ENCODE peak calls at places on chromosomes 1 and 21, in five cellular contexts. One of them, this sample, is unnamed.

GRCh38 chr1:221949996-221950395 is 208.1 kb upstream of the DUSP10 start:
- DNase-seq in spleen: no peak
- DNase-seq in cardiac fibroblast: no peak
- DNase-seq in tibial artery: no peak
- DNase-seq in MM.1S: no peak
- DNase-seq in this sample: no peak

GRCh38 chr1:154755858-154756730 is 114.0 kb downstream of the KCNN3 start:
- DNase-seq in spleen: no peak
- DNase-seq in cardiac fibroblast: no peak
- DNase-seq in tibial artery: no peak
- DNase-seq in MM.1S: no peak
- DNase-seq in this sample: no peak

GRCh38 chr1:223352944-223353343 is 11.0 kb downstream of the SUSD4 start:
- DNase-seq in spleen: no peak
- DNase-seq in cardiac fibroblast: no peak
- DNase-seq in tibial artery: no peak
- DNase-seq in MM.1S: no peak
- DNase-seq in this sample: no peak

GRCh38 chr1:101239095-101240040 is 2.5 kb downstream of the S1PR1 start:
- DNase-seq in spleen: peak
- DNase-seq in cardiac fibroblast: no peak
- DNase-seq in tibial artery: no peak
- DNase-seq in MM.1S: no peak
- DNase-seq in this sample: no peak

GRCh38 chr21:41648591-41649031 is 118.2 kb downstream of the RIPK4 start:
- DNase-seq in spleen: peak
- DNase-seq in cardiac fibroblast: peak
- DNase-seq in tibial artery: no peak
- DNase-seq in MM.1S: no peak
- DNase-seq in this sample: no peak

GRCh38 chr1:206521002-206521585 is 13.8 kb downstream of the RASSF5 start:
- DNase-seq in spleen: peak
- DNase-seq in cardiac fibroblast: no peak
- DNase-seq in tibial artery: no peak
- DNase-seq in MM.1S: no peak
- DNase-seq in this sample: no peak

GRCh38 chr1:230701895-230702768 is 11.8 kb downstream of the AGT start:
- DNase-seq in spleen: no peak
- DNase-seq in cardiac fibroblast: no peak
- DNase-seq in tibial artery: no peak
- DNase-seq in MM.1S: no peak
- DNase-seq in this sample: no peak

GRCh38 chr1:61083014-61083798 is 845 bp downstream of the NFIA start:
- DNase-seq in spleen: peak
- DNase-seq in cardiac fibroblast: peak
- DNase-seq in tibial artery: no peak
- DNase-seq in MM.1S: no peak
- DNase-seq in this sample: no peak

GRCh38 chr1:241734533-241734932 is 82.5 kb downstream of the WDR64 start:
- DNase-seq in spleen: no peak
- DNase-seq in cardiac fibroblast: no peak
- DNase-seq in tibial artery: no peak
- DNase-seq in MM.1S: no peak
- DNase-seq in this sample: no peak

GRCh38 chr1:79295967-79296366 is 289.4 kb upstream of the ADGRL4 start:
- DNase-seq in spleen: no peak
- DNase-seq in cardiac fibroblast: peak
- DNase-seq in tibial artery: no peak
- DNase-seq in MM.1S: no peak
- DNase-seq in this sample: no peak

GRCh38 chr1:214312530-214313051 is 31.6 kb downstream of the SMYD2 start:
- DNase-seq in spleen: no peak
- DNase-seq in cardiac fibroblast: no peak
- DNase-seq in tibial artery: no peak
- DNase-seq in MM.1S: no peak
- DNase-seq in this sample: no peak

GRCh38 chr1:67469431-67469830 is 39.2 kb upstream of the SERBP1 start:
- DNase-seq in spleen: no peak
- DNase-seq in cardiac fibroblast: no peak
- DNase-seq in tibial artery: no peak
- DNase-seq in MM.1S: no peak
- DNase-seq in this sample: no peak

GRCh38 chr1:91744973-91745648 is 140.8 kb downstream of the TGFBR3 start:
- DNase-seq in spleen: no peak
- DNase-seq in cardiac fibroblast: peak
- DNase-seq in tibial artery: peak
- DNase-seq in MM.1S: no peak
- DNase-seq in this sample: no peak

GRCh38 chr21:44455524-44456206 is 355 bp downstream of the LRRC3 start:
- DNase-seq in spleen: peak
- DNase-seq in cardiac fibroblast: peak
- DNase-seq in tibial artery: no peak
- DNase-seq in MM.1S: no peak
- DNase-seq in this sample: peak

GRCh38 chr1:29590583-29591555 is 354.5 kb downstream of the PTPRU start:
- DNase-seq in spleen: no peak
- DNase-seq in cardiac fibroblast: no peak
- DNase-seq in tibial artery: no peak
- DNase-seq in MM.1S: no peak
- DNase-seq in this sample: no peak

GRCh38 chr1:155715777-155716176 is 26.9 kb downstream of the DAP3 start:
- DNase-seq in spleen: no peak
- DNase-seq in cardiac fibroblast: no peak
- DNase-seq in tibial artery: no peak
- DNase-seq in MM.1S: peak
- DNase-seq in this sample: no peak

GRCh38 chr1:181117648-181118449 is 29.3 kb downstream of the IER5 start:
- DNase-seq in spleen: no peak
- DNase-seq in cardiac fibroblast: no peak
- DNase-seq in tibial artery: no peak
- DNase-seq in MM.1S: no peak
- DNase-seq in this sample: no peak

GRCh38 chr1:109011335-109011734 is 30.6 kb downstream of the WDR47 start:
- DNase-seq in spleen: no peak
- DNase-seq in cardiac fibroblast: no peak
- DNase-seq in tibial artery: no peak
- DNase-seq in MM.1S: no peak
- DNase-seq in this sample: no peak

GRCh38 chr1:2372551-2373490 is 18.5 kb downstream of the MORN1 start:
- DNase-seq in spleen: peak
- DNase-seq in cardiac fibroblast: no peak
- DNase-seq in tibial artery: peak
- DNase-seq in MM.1S: no peak
- DNase-seq in this sample: no peak

GRCh38 chr1:48002142-48002541 is 5.0 kb upstream of the TRABD2B start:
- DNase-seq in spleen: no peak
- DNase-seq in cardiac fibroblast: no peak
- DNase-seq in tibial artery: no peak
- DNase-seq in MM.1S: no peak
- DNase-seq in this sample: no peak

GRCh38 chr1:47999097-47999496 is 1.9 kb upstream of the TRABD2B start:
- DNase-seq in spleen: no peak
- DNase-seq in cardiac fibroblast: no peak
- DNase-seq in tibial artery: no peak
- DNase-seq in MM.1S: no peak
- DNase-seq in this sample: no peak

GRCh38 chr1:47998396-47998990 is 1.3 kb upstream of the TRABD2B start:
- DNase-seq in spleen: no peak
- DNase-seq in cardiac fibroblast: no peak
- DNase-seq in tibial artery: no peak
- DNase-seq in MM.1S: no peak
- DNase-seq in this sample: no peak

GRCh38 chr1:48001696-48002095 is 4.5 kb upstream of the TRABD2B start:
- DNase-seq in spleen: no peak
- DNase-seq in cardiac fibroblast: no peak
- DNase-seq in tibial artery: no peak
- DNase-seq in MM.1S: no peak
- DNase-seq in this sample: no peak

GRCh38 chr1:48000883-48001282 is 3.7 kb upstream of the TRABD2B start:
- DNase-seq in spleen: no peak
- DNase-seq in cardiac fibroblast: no peak
- DNase-seq in tibial artery: no peak
- DNase-seq in MM.1S: no peak
- DNase-seq in this sample: no peak
- TF ChIP-seq CTCF in spleen: no peak
- TF ChIP-seq CTCF in cardiac fibroblast: no peak
- TF ChIP-seq CTCF in tibial artery: no peak
- TF ChIP-seq CTCF in MM.1S: no peak
- TF ChIP-seq CTCF in this sample: no peak

GRCh38 chr1:25809929-25810328 is 9.8 kb upstream of the MTFR1L start:
- DNase-seq in spleen: no peak
- DNase-seq in cardiac fibroblast: no peak
- DNase-seq in tibial artery: peak
- DNase-seq in MM.1S: no peak
- DNase-seq in this sample: no peak
- TF ChIP-seq CTCF in spleen: no peak
- TF ChIP-seq CTCF in cardiac fibroblast: no peak
- TF ChIP-seq CTCF in tibial artery: no peak
- TF ChIP-seq CTCF in MM.1S: no peak
- TF ChIP-seq CTCF in this sample: no peak

DNA sequence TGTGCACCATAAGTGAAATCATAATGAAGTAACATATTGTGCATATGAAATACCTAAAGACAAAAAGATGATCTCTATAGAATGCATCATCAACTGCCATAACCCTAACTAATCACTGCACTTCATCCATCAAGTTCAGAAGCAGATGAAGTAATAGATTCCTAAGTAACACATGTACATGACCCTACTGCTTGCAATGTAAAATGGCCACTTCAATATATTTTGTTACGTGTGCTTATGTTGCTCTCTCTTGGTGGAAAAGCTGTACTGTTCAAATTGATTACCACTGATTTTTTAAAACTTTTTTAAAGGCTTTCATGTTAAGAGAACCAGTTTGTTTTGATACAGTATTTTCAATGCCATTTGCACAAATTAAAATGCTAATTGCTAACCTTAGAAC is 141.8 kb downstream of the TTLL7 start:
- DNase-seq in spleen: no peak
- DNase-seq in cardiac fibroblast: peak
- DNase-seq in tibial artery: no peak
- DNase-seq in MM.1S: no peak
- DNase-seq in this sample: no peak
- TF ChIP-seq CTCF in spleen: no peak
- TF ChIP-seq CTCF in cardiac fibroblast: no peak
- TF ChIP-seq CTCF in tibial artery: peak
- TF ChIP-seq CTCF in MM.1S: no peak
- TF ChIP-seq CTCF in this sample: peak

GRCh38 chr1:182404764-182405163 is 4.3 kb upstream of the TEDDM1 start:
- DNase-seq in spleen: no peak
- DNase-seq in cardiac fibroblast: no peak
- DNase-seq in tibial artery: no peak
- DNase-seq in MM.1S: no peak
- DNase-seq in this sample: no peak
- TF ChIP-seq CTCF in spleen: no peak
- TF ChIP-seq CTCF in cardiac fibroblast: no peak
- TF ChIP-seq CTCF in tibial artery: no peak
- TF ChIP-seq CTCF in MM.1S: peak
- TF ChIP-seq CTCF in this sample: no peak

DNA sequence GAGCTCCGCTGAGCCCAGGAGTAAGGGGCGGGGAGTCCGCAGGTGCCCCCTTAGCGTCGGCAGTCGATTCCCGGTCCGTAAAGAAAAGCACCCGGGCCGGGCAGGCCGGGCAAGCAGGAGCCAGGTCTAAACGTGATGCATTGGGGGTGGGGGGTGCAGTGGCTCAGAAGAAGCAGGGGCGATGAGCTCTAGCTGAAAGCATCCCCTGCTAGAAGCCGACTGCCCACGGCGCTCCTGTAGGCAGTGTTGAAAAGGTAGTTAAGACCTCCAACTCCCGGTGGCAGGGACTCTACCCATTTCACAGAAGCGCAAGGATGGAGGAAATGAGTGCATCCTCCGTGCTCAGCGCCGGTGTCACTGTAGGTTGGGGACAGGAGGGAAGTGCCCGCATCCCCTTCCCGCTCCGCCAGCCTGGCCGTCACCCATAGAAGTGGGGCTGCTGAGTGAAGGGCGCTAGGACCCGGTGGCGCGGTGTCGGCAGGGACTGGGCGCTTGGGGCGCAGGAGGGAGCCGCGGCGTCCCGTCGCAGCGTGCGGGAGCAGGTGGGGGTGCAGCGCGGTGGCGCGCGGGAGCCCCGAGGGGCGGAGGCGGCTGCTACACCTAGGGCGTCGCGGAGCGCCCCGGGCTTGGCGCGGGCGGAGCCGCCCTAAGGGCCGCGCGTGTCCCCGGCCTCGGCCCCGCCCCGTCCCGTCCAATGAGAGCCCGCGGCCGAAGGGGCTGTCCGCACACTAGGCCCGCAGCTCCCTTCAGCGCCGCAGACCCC is at the start of gene WNT2B:
- DNase-seq in spleen: peak
- DNase-seq in cardiac fibroblast: no peak
- DNase-seq in tibial artery: no peak
- DNase-seq in MM.1S: peak
- DNase-seq in this sample: peak
- TF ChIP-seq CTCF in spleen: no peak
- TF ChIP-seq CTCF in cardiac fibroblast: no peak
- TF ChIP-seq CTCF in tibial artery: no peak
- TF ChIP-seq CTCF in MM.1S: no peak
- TF ChIP-seq CTCF in this sample: no peak

DNA sequence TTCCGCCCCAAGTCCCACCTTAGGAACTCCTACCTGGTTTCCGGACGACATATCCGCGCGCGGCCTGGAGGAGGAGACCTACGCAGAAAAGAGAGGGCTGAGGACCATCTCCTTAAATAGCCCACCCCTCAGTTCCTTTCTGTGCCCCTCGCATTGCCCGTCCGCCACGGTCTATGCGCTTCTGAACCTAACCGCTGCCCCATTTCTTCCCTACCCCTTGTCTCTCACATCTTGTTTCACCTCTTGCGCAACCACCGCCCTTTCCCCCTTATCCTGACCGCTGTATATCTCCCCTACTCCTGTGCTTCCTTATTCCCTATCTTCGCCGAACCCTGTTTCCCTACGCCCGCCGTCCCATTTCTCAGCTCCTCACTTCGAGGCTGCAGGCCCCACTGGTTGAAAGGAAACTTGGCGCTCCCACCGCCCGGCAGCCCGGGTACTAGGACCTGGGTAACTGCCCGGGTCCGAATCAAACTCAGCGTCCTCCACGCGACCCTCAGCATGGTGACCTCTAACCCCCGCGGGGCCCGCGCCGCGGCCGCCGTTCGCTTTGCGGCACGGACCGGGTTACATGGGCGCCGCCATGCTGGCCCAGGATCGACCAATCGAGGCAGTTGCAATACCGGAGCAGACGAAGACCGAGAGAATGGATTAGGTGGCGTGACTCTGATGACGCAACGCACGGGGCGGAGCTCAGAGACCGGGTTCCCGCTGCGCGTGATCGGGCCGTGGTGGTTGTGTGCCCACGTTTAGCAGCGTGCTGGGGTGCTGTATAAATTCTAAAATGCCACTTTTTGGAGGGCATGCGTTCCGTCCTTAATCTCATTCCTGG is at the start of gene MRPS15:
- DNase-seq in spleen: peak
- DNase-seq in cardiac fibroblast: peak
- DNase-seq in tibial artery: peak
- DNase-seq in MM.1S: peak
- DNase-seq in this sample: peak
- TF ChIP-seq CTCF in spleen: no peak
- TF ChIP-seq CTCF in cardiac fibroblast: no peak
- TF ChIP-seq CTCF in tibial artery: no peak
- TF ChIP-seq CTCF in MM.1S: no peak
- TF ChIP-seq CTCF in this sample: no peak